ENCODE peak calls at places on chromosomes 7 and 10, in ten cellular contexts. W is AG04450, D is left ventricle myocardium superior, H is HTR-8/SVneo, S is amniotic stem cell, L is Peyer's patch, C is stomach, Y is AG10803, B is Right ventricle myocardium superior, T is CMK. X is an unnamed sample.

GRCh38 chr10:113997428-113997827 is 46.2 kb upstream of the ADRB1 start:
- DNase-seq in B (peak), W (no peak), L (no peak), Y (no peak), H (no peak), S (no peak), C (no peak), T (no peak), D (peak), X (no peak)

GRCh38 chr7:96800824-96801223 is 91.2 kb upstream of the SEM1 start:
- DNase-seq in C (peak), D (no peak), B (no peak), W (no peak), S (no peak), L (no peak), Y (no peak), T (no peak), H (no peak), X (no peak)

GRCh38 chr7:2388637-2388954 is 14.8 kb upstream of the CHST12 start:
- DNase-seq in D (no peak), S (no peak), T (no peak), Y (no peak), H (no peak), W (no peak), B (no peak), L (no peak), C (no peak), X (no peak)

GRCh38 chr10:88361494-88361893 is 221.6 kb downstream of the RNLS start:
- DNase-seq in W (no peak), H (no peak), Y (no peak), T (no peak), S (no peak), L (no peak), D (no peak), C (no peak), B (no peak), X (no peak)

GRCh38 chr7:8481752-8482446 is 48.5 kb downstream of the NXPH1 start:
- DNase-seq in H (no peak), L (no peak), B (no peak), S (no peak), T (no peak), D (no peak), C (no peak), Y (no peak), W (no peak), X (no peak)

GRCh38 chr7:136146925-136147324 is 169.8 kb upstream of the MTPN start:
- DNase-seq in W (no peak), T (no peak), H (no peak), S (no peak), B (no peak), Y (no peak), C (no peak), L (no peak), D (no peak), X (no peak)

GRCh38 chr10:125812128-125812527 is 10.9 kb downstream of the UROS start:
- DNase-seq in D (no peak), H (no peak), L (no peak), S (no peak), W (no peak), Y (peak), B (no peak), T (no peak), C (no peak), X (no peak)

GRCh38 chr10:92593553-92594046 is 670 bp downstream of the KIF11 start:
- DNase-seq in T (no peak), L (no peak), Y (no peak), W (no peak), C (no peak), D (no peak), H (no peak), S (no peak), B (no peak), X (no peak)

GRCh38 chr7:114085592-114086490 is 167.0 kb upstream of the PPP1R3A start:
- DNase-seq in W (peak), H (no peak), L (no peak), S (peak), D (peak), T (no peak), C (peak), B (peak), Y (peak), X (peak)

GRCh38 chr10:75542902-75543301 is 111.5 kb downstream of the LRMDA start:
- DNase-seq in H (no peak), T (no peak), D (no peak), W (no peak), B (peak), C (no peak), L (no peak), Y (peak), S (no peak), X (no peak)

GRCh38 chr7:1425292-1426136 is 33.8 kb downstream of the MICALL2 start:
- DNase-seq in H (peak), S (no peak), Y (no peak), L (no peak), D (no peak), W (no peak), T (no peak), B (no peak), C (no peak), X (no peak)

GRCh38 chr7:1713502-1714484 is 43.7 kb downstream of the ELFN1 start:
- DNase-seq in C (peak), Y (no peak), H (no peak), S (no peak), T (no peak), D (peak), W (no peak), L (no peak), B (peak), X (no peak)

GRCh38 chr7:81008901-81009300 is 90.0 kb upstream of the SEMA3C start:
- DNase-seq in T (no peak), D (no peak), Y (no peak), L (no peak), B (no peak), H (no peak), S (no peak), W (no peak), C (no peak), X (no peak)

GRCh38 chr7:94297397-94297838 is 97.3 kb upstream of the COL1A2 start:
- DNase-seq in B (peak), W (peak), D (peak), S (peak), L (no peak), C (peak), T (no peak), H (no peak), Y (peak), X (no peak)

GRCh38 chr7:97024209-97025129 is at the start of gene DLX5:
- DNase-seq in B (no peak), L (no peak), H (no peak), W (no peak), C (no peak), D (peak), T (no peak), S (peak), Y (peak), X (no peak)

GRCh38 chr7:150990416-150991186 is at the start of gene NOS3:
- DNase-seq in H (no peak), W (no peak), S (no peak), Y (no peak), B (no peak), C (no peak), L (no peak), D (no peak), T (no peak), X (peak)

GRCh38 chr10:7551891-7552731 is 114.7 kb downstream of the ITIH5 start:
- DNase-seq in D (peak), H (no peak), C (no peak), T (no peak), L (no peak), W (no peak), B (peak), S (no peak), Y (no peak), X (no peak)